ENCODE peak calls at places on chromosomes 16 and 17, in five cellular contexts. One of them, this sample, is unnamed. For H3K4me1, the result is how much of the 10 kb centered on the place peaks cover.

GRCh38 chr17:17880577-17881196 is 43.9 kb upstream of the SREBF1 start:
- DNase-seq in right atrium auricular region: no peak
- DNase-seq in heart right ventricle: no peak
- DNase-seq in sigmoid colon: no peak
- DNase-seq in keratinocyte: no peak
- DNase-seq in this sample: no peak

GRCh38 chr16:49857423-49858181 is 1.7 kb upstream of the ZNF423 start:
- DNase-seq in right atrium auricular region: no peak
- DNase-seq in heart right ventricle: peak
- DNase-seq in sigmoid colon: peak
- DNase-seq in keratinocyte: no peak
- DNase-seq in this sample: peak

GRCh38 chr17:77274137-77274829 is 133.5 kb downstream of the SEC14L1 start:
- DNase-seq in right atrium auricular region: no peak
- DNase-seq in heart right ventricle: no peak
- DNase-seq in sigmoid colon: no peak
- DNase-seq in keratinocyte: no peak
- DNase-seq in this sample: no peak

GRCh38 chr16:4391635-4392381 is 20.2 kb downstream of the VASN start:
- DNase-seq in right atrium auricular region: no peak
- DNase-seq in heart right ventricle: no peak
- DNase-seq in sigmoid colon: no peak
- DNase-seq in keratinocyte: no peak
- DNase-seq in this sample: no peak

GRCh38 chr17:21677911-21678310 is 14.4 kb upstream of the KCNJ18 start:
- DNase-seq in right atrium auricular region: no peak
- DNase-seq in heart right ventricle: no peak
- DNase-seq in sigmoid colon: peak
- DNase-seq in keratinocyte: no peak
- DNase-seq in this sample: no peak

GRCh38 chr16:3032624-3033023 is 4.1 kb downstream of the BICDL2 start:
- DNase-seq in right atrium auricular region: no peak
- DNase-seq in heart right ventricle: no peak
- DNase-seq in sigmoid colon: no peak
- DNase-seq in keratinocyte: no peak
- DNase-seq in this sample: no peak

GRCh38 chr17:78558181-78558850 is 18.9 kb downstream of the DNAH17 start:
- DNase-seq in right atrium auricular region: no peak
- DNase-seq in heart right ventricle: no peak
- DNase-seq in sigmoid colon: no peak
- DNase-seq in keratinocyte: no peak
- DNase-seq in this sample: no peak

GRCh38 chr16:79316004-79316458 is 284.5 kb downstream of the MAF start:
- DNase-seq in right atrium auricular region: no peak
- DNase-seq in heart right ventricle: no peak
- DNase-seq in sigmoid colon: no peak
- DNase-seq in keratinocyte: no peak
- DNase-seq in this sample: no peak

GRCh38 chr17:56861899-56862298 is 27.9 kb downstream of the DGKE start:
- DNase-seq in right atrium auricular region: no peak
- DNase-seq in heart right ventricle: no peak
- DNase-seq in sigmoid colon: no peak
- DNase-seq in keratinocyte: no peak
- DNase-seq in this sample: no peak

GRCh38 chr16:1923299-1924034 is 5.3 kb upstream of the HS3ST6 start:
- DNase-seq in right atrium auricular region: no peak
- DNase-seq in heart right ventricle: no peak
- DNase-seq in sigmoid colon: no peak
- DNase-seq in keratinocyte: no peak
- DNase-seq in this sample: no peak

GRCh38 chr17:69500911-69501429 is 86.5 kb downstream of the MAP2K6 start:
- DNase-seq in right atrium auricular region: no peak
- DNase-seq in heart right ventricle: no peak
- DNase-seq in sigmoid colon: no peak
- DNase-seq in keratinocyte: no peak
- DNase-seq in this sample: no peak

GRCh38 chr16:46651305-46651704 is 30.1 kb upstream of the SHCBP1 start:
- DNase-seq in right atrium auricular region: no peak
- DNase-seq in heart right ventricle: no peak
- DNase-seq in sigmoid colon: no peak
- DNase-seq in keratinocyte: no peak
- DNase-seq in this sample: no peak

GRCh38 chr16:88784074-88784855 is 755 bp downstream of the PIEZO1 start:
- DNase-seq in right atrium auricular region: peak
- DNase-seq in heart right ventricle: peak
- DNase-seq in sigmoid colon: peak
- DNase-seq in keratinocyte: no peak
- DNase-seq in this sample: peak

GRCh38 chr16:17328971-17329370 is 141.8 kb downstream of the XYLT1 start:
- DNase-seq in right atrium auricular region: peak
- DNase-seq in heart right ventricle: no peak
- DNase-seq in sigmoid colon: peak
- DNase-seq in keratinocyte: no peak
- DNase-seq in this sample: no peak

GRCh38 chr16:87425941-87426340 is 33.8 kb downstream of the MAP1LC3B start:
- DNase-seq in right atrium auricular region: no peak
- DNase-seq in heart right ventricle: no peak
- DNase-seq in sigmoid colon: peak
- DNase-seq in keratinocyte: no peak
- DNase-seq in this sample: no peak

GRCh38 chr17:73401911-73402310 is 90.1 kb upstream of the CDC42EP4 start:
- DNase-seq in right atrium auricular region: no peak
- DNase-seq in heart right ventricle: peak
- DNase-seq in sigmoid colon: no peak
- DNase-seq in keratinocyte: no peak
- DNase-seq in this sample: peak

GRCh38 chr17:45320931-45321461 is 4.2 kb upstream of the MAP3K14 start:
- DNase-seq in right atrium auricular region: no peak
- DNase-seq in heart right ventricle: no peak
- DNase-seq in sigmoid colon: no peak
- DNase-seq in keratinocyte: no peak
- DNase-seq in this sample: peak

GRCh38 chr17:18186271-18186982 is 2.8 kb downstream of the ALKBH5 start:
- DNase-seq in right atrium auricular region: no peak
- DNase-seq in heart right ventricle: no peak
- DNase-seq in sigmoid colon: no peak
- DNase-seq in keratinocyte: no peak
- DNase-seq in this sample: no peak

GRCh38 chr17:10117581-10118001 is 80.8 kb downstream of the GAS7 start:
- DNase-seq in right atrium auricular region: no peak
- DNase-seq in heart right ventricle: no peak
- DNase-seq in sigmoid colon: peak
- DNase-seq in keratinocyte: no peak
- DNase-seq in this sample: no peak

GRCh38 chr17:44086364-44087311 is 16.1 kb downstream of the G6PC3 start:
- DNase-seq in right atrium auricular region: no peak
- DNase-seq in heart right ventricle: no peak
- DNase-seq in sigmoid colon: peak
- DNase-seq in keratinocyte: peak
- DNase-seq in this sample: no peak

GRCh38 chr17:10003705-10004104 is 98.6 kb upstream of the RCVRN start:
- DNase-seq in right atrium auricular region: no peak
- DNase-seq in heart right ventricle: no peak
- DNase-seq in sigmoid colon: no peak
- DNase-seq in keratinocyte: no peak
- DNase-seq in this sample: no peak

GRCh38 chr17:81020767-81021497 is 14.0 kb upstream of the BAIAP2 start:
- DNase-seq in right atrium auricular region: no peak
- DNase-seq in heart right ventricle: peak
- DNase-seq in sigmoid colon: peak
- DNase-seq in keratinocyte: no peak
- DNase-seq in this sample: peak

GRCh38 chr16:83143788-83144187 is 517.0 kb downstream of the CDH13 start:
- DNase-seq in right atrium auricular region: no peak
- DNase-seq in heart right ventricle: no peak
- DNase-seq in sigmoid colon: no peak
- DNase-seq in keratinocyte: no peak
- DNase-seq in this sample: no peak

GRCh38 chr16:4700380-4700996 is 7.1 kb downstream of the NUDT16L1 start:
- DNase-seq in right atrium auricular region: no peak
- DNase-seq in heart right ventricle: no peak
- DNase-seq in sigmoid colon: no peak
- DNase-seq in keratinocyte: no peak
- DNase-seq in this sample: peak

GRCh38 chr16:85716680-85717038 is 27.9 kb upstream of the GINS2 start:
- DNase-seq in right atrium auricular region: no peak
- DNase-seq in heart right ventricle: no peak
- DNase-seq in sigmoid colon: no peak
- DNase-seq in keratinocyte: no peak
- DNase-seq in this sample: no peak

GRCh38 chr16:81466351-81466960 is 21.8 kb downstream of the CMIP start:
- DNase-seq in right atrium auricular region: no peak
- DNase-seq in heart right ventricle: no peak
- DNase-seq in sigmoid colon: no peak
- DNase-seq in keratinocyte: no peak
- DNase-seq in this sample: peak

GRCh38 chr17:10527419-10527818 is 9.1 kb upstream of the MYH1 start:
- DNase-seq in right atrium auricular region: no peak
- DNase-seq in heart right ventricle: no peak
- DNase-seq in sigmoid colon: no peak
- DNase-seq in keratinocyte: no peak
- DNase-seq in this sample: no peak

GRCh38 chr16:30896203-30896889 is at the start of gene CTF1:
- DNase-seq in right atrium auricular region: peak
- DNase-seq in heart right ventricle: peak
- DNase-seq in sigmoid colon: peak
- DNase-seq in keratinocyte: peak
- DNase-seq in this sample: peak

GRCh38 chr16:3012246-3012645 is 477 bp upstream of the CLDN9 start:
- DNase-seq in right atrium auricular region: no peak
- DNase-seq in heart right ventricle: no peak
- DNase-seq in sigmoid colon: no peak
- DNase-seq in keratinocyte: no peak
- DNase-seq in this sample: no peak

GRCh38 chr16:88798772-88799455 is 4.7 kb upstream of the CDT1 start:
- DNase-seq in right atrium auricular region: no peak
- DNase-seq in heart right ventricle: no peak
- DNase-seq in sigmoid colon: no peak
- DNase-seq in keratinocyte: no peak
- DNase-seq in this sample: no peak

GRCh38 chr17:39166437-39167335 is 725 bp upstream of the ARL5C start:
- DNase-seq in right atrium auricular region: no peak
- DNase-seq in heart right ventricle: no peak
- DNase-seq in sigmoid colon: no peak
- DNase-seq in keratinocyte: no peak
- DNase-seq in this sample: no peak
- H3K4me1 ChIP-seq in right atrium auricular region: under half
- H3K4me1 ChIP-seq in heart right ventricle: under half
- H3K4me1 ChIP-seq in sigmoid colon: under half
- H3K4me1 ChIP-seq in keratinocyte: under half
- H3K4me1 ChIP-seq in this sample: under half

GRCh38 chr17:8572767-8573166 is 57.8 kb downstream of the MYH10 start:
- DNase-seq in right atrium auricular region: no peak
- DNase-seq in heart right ventricle: no peak
- DNase-seq in sigmoid colon: no peak
- DNase-seq in keratinocyte: no peak
- DNase-seq in this sample: no peak
- TF ChIP-seq CTCF in right atrium auricular region: no peak
- TF ChIP-seq CTCF in heart right ventricle: peak
- TF ChIP-seq CTCF in sigmoid colon: peak
- TF ChIP-seq CTCF in keratinocyte: no peak
- TF ChIP-seq CTCF in this sample: peak

DNA sequence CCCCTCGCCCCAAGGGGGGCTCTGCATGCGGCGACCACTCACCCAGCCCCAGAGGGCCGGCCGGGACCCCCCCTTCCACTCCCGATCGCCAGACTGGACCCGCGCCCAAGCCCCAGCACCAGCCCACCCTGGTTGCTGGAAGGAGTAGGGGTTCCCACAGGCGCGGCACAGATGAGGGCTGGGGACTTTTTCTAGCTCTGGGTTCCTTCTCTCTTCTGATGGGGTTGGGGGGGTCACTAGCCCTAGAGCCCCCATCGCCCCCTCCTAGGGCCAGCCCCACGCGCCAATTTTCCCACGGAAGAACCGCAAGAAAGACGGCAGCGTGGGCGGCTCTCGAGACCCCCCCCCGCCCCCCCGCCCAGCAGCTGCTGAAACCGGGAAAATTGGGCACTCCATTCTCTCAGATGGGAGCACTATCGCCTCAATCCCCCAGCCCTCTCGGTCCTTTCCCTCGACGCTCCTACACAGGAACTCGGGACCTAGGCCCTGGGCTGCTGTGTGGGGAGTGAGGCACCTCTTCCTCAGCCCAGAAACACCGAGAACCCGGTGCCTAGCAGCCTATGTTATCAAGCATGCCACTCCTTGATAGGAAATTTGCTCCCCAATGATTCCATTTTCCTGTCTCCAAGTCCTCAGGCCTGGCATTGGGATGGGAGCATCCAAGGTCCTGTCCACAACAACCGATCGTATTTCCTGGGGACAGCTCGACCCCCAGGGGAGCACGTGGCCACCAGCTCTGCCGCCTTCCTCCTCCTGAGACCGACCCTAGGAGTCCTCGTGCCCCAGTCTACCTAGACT is 17.1 kb upstream of the CBX8 start:
- DNase-seq in right atrium auricular region: no peak
- DNase-seq in heart right ventricle: no peak
- DNase-seq in sigmoid colon: no peak
- DNase-seq in keratinocyte: no peak
- DNase-seq in this sample: no peak
- H3K4me1 ChIP-seq in right atrium auricular region: under half
- H3K4me1 ChIP-seq in heart right ventricle: half or more
- H3K4me1 ChIP-seq in sigmoid colon: under half
- H3K4me1 ChIP-seq in keratinocyte: under half
- H3K4me1 ChIP-seq in this sample: under half

GRCh38 chr17:28725660-28726395 is at the start of gene TLCD1:
- DNase-seq in right atrium auricular region: peak
- DNase-seq in heart right ventricle: peak
- DNase-seq in sigmoid colon: peak
- DNase-seq in keratinocyte: no peak
- DNase-seq in this sample: peak

GRCh38 chr17:28726396-28726911 is 421 bp upstream of the TLCD1 start:
- DNase-seq in right atrium auricular region: no peak
- DNase-seq in heart right ventricle: no peak
- DNase-seq in sigmoid colon: peak
- DNase-seq in keratinocyte: no peak
- DNase-seq in this sample: no peak

GRCh38 chr17:28726912-28727726 is 1.1 kb upstream of the TLCD1 start:
- DNase-seq in right atrium auricular region: peak
- DNase-seq in heart right ventricle: peak
- DNase-seq in sigmoid colon: peak
- DNase-seq in keratinocyte: peak
- DNase-seq in this sample: peak

GRCh38 chr17:28724500-28725165 is 1.4 kb downstream of the TLCD1 start:
- DNase-seq in right atrium auricular region: no peak
- DNase-seq in heart right ventricle: no peak
- DNase-seq in sigmoid colon: no peak
- DNase-seq in keratinocyte: no peak
- DNase-seq in this sample: no peak

DNA sequence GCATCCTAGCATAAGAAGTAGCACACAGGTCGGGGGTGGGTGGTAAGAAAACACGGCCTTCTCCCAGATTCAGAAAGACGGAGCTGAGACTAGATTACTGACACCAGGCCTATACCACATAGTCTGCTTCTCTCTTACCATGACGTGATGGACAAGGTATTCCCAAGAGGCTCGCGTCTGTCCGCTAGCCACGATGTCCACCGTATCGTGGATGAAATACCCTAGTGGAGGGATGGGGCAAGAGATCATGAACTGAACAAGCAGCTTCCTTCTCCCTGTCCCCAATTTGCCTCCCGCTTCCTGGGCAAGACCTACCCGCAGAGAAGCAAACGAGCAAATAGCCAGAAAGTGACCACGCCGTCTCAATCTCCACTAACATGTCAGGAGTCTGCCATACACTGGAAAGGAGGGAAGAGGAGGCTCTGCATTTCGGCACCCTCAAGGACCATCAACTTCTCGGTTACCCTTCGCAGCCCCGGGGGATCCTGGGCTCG is 820 bp downstream of the TLCD1 start:
- DNase-seq in right atrium auricular region: no peak
- DNase-seq in heart right ventricle: no peak
- DNase-seq in sigmoid colon: peak
- DNase-seq in keratinocyte: no peak
- DNase-seq in this sample: no peak
- TF ChIP-seq CTCF in right atrium auricular region: no peak
- TF ChIP-seq CTCF in heart right ventricle: no peak
- TF ChIP-seq CTCF in sigmoid colon: no peak
- TF ChIP-seq CTCF in keratinocyte: no peak
- TF ChIP-seq CTCF in this sample: no peak

This sample was measured in kidney.